ENCODE peak calls at places on chromosome 13, in seven cellular contexts. A is cardiac muscle cell; C is CD8-positive, alpha-beta T cell; E is CD4-positive, alpha-beta T cell; H is left lung; Q is glutamatergic neuron; I is lower lobe of right lung. Z is an unnamed sample.

GRCh38 chr13:44451109-44451508 is 77.5 kb downstream of the SERP2 start:
- DNase-seq in A (no peak), C (no peak), H (no peak), I (no peak), E (no peak), Q (no peak), Z (no peak)

GRCh38 chr13:103812966-103813365 is 746.7 kb upstream of the SLC10A2 start:
- DNase-seq in H (no peak), Q (no peak), A (no peak), C (no peak), E (no peak), I (no peak), Z (no peak)

GRCh38 chr13:98083507-98083906 is 59.4 kb upstream of the FARP1 start:
- DNase-seq in E (no peak), C (no peak), A (no peak), H (no peak), Q (no peak), I (no peak), Z (no peak)

GRCh38 chr13:45416521-45417125 is 1.6 kb downstream of the SLC25A30 start:
- DNase-seq in E (no peak), A (no peak), H (no peak), I (no peak), C (no peak), Q (no peak), Z (no peak)

GRCh38 chr13:95607363-95607762 is 37.1 kb downstream of the DZIP1 start:
- DNase-seq in I (no peak), A (no peak), Q (no peak), H (no peak), C (no peak), E (no peak), Z (peak; percentile 48)

GRCh38 chr13:30739646-30740642 is 4.6 kb downstream of the ALOX5AP start:
- DNase-seq in A (no peak), E (peak; percentile 54), I (no peak), Q (no peak), C (peak; percentile 62), H (no peak), Z (peak; percentile 81)

GRCh38 chr13:57631607-57632275 is at the start of gene PCDH17:
- DNase-seq in I (no peak), H (peak; percentile 72), A (peak; percentile 69), Q (peak; percentile 50), C (no peak), E (no peak), Z (peak; percentile 37)

GRCh38 chr13:76992548-76993001 is 694 bp downstream of the CLN5 start:
- DNase-seq in C (peak; percentile 31), Q (peak; percentile 16), H (no peak), I (no peak), E (peak; percentile 37), A (peak; percentile 24), Z (no peak)

GRCh38 chr13:73870970-73871935 is 263.0 kb downstream of the KLF12 start:
- DNase-seq in Q (no peak), H (no peak), A (no peak), I (no peak), E (no peak), C (peak; percentile 35), Z (no peak)

GRCh38 chr13:26471807-26472206 is 85.7 kb upstream of the WASF3 start:
- DNase-seq in I (no peak), A (no peak), C (no peak), E (no peak), Q (no peak), H (no peak), Z (no peak)

GRCh38 chr13:36712785-36713184 is 39.0 kb downstream of the SERTM1 start:
- DNase-seq in I (no peak), E (no peak), C (no peak), H (no peak), Q (no peak), A (no peak), Z (no peak)

GRCh38 chr13:93847162-93847561 is 620.6 kb downstream of the GPC6 start:
- DNase-seq in C (no peak), Q (no peak), I (no peak), A (no peak), H (no peak), E (no peak), Z (peak; percentile 47)

GRCh38 chr13:44276061-44276460 is 97.6 kb upstream of the SERP2 start:
- DNase-seq in C (no peak), I (no peak), Q (no peak), E (no peak), A (no peak), H (no peak), Z (no peak)

GRCh38 chr13:74162135-74162534 is 27.9 kb upstream of the KLF12 start:
- DNase-seq in Q (no peak), H (no peak), I (no peak), E (no peak), A (no peak), C (no peak), Z (no peak)

GRCh38 chr13:36981156-36981743 is 17.9 kb downstream of the ALG5 start:
- DNase-seq in E (no peak), A (peak; percentile 52), C (no peak), I (no peak), Q (no peak), H (no peak), Z (peak; percentile 30)

GRCh38 chr13:21710163-21710562 is 39.3 kb downstream of the FGF9 start:
- DNase-seq in A (no peak), C (no peak), Q (no peak), I (no peak), E (no peak), H (no peak), Z (no peak)

GRCh38 chr13:32253911-32254399 is 61.2 kb downstream of the ZAR1L start:
- DNase-seq in I (no peak), A (no peak), H (no peak), Q (no peak), E (no peak), C (no peak), Z (no peak)

GRCh38 chr13:103277099-103277498 is 210.9 kb upstream of the SLC10A2 start:
- DNase-seq in A (no peak), Q (no peak), I (no peak), C (no peak), H (no peak), E (no peak), Z (no peak)

GRCh38 chr13:26529441-26529840 is 28.0 kb upstream of the WASF3 start:
- DNase-seq in C (no peak), A (peak; percentile 74), H (no peak), E (no peak), I (no peak), Q (no peak), Z (peak; percentile 39)

GRCh38 chr13:32828711-32829110 is 187.5 kb upstream of the KL start:
- DNase-seq in H (no peak), C (no peak), I (no peak), E (no peak), A (no peak), Q (no peak), Z (no peak)

DNA sequence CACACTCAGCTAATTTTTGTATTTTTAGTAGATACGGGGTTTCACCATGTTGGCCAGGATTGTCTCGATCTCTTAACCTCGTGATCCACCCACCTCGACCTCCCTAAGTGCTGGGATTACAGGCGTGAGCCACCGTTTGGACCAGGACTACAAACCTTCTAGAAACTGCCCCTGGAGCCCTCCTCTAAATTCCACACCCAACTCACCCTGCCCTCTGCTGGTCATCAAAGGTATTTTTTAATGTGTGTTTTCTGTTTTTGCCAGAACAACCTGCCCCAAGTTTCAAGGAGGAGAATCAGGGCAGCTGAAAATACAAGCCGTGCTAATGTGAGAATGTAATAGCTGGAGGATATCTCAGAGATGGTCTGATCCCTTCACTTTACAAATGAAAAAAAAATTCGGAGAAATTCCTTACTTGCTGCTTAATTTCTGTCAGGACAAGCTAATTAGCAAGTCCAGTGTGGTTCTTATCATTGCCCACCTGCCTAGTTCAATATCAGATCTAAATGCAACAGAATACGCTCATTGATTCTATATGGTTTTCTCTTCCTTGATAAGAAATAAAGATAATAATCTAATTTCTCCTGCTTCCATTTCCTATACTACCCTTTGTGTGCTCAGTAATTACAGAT is 4.1 kb downstream of the ATP8A2 start:
- DNase-seq in I (no peak), H (no peak), A (peak; percentile 59), E (no peak), C (no peak), Q (peak; percentile 29), Z (peak; percentile 46)
- TF ChIP-seq CTCF in I (peak; percentile 64), H (peak; percentile 60), A (peak; percentile 66), E (peak; percentile 74), C (peak; percentile 67), Q (peak; percentile 96), Z (peak; percentile 78)

GRCh38 chr13:109783447-109783814 is 3.0 kb downstream of the IRS2 start:
- DNase-seq in H (no peak), E (peak; percentile 39), Q (peak; percentile 62), A (no peak), I (no peak), C (no peak), Z (no peak)

GRCh38 chr13:109783815-109784589 is 2.4 kb downstream of the IRS2 start:
- DNase-seq in H (peak; percentile 81), Q (peak; percentile 41), E (no peak), I (peak; percentile 51), A (no peak), C (no peak), Z (no peak)

GRCh38 chr13:109785892-109786450 is 412 bp downstream of the IRS2 start:
- DNase-seq in C (no peak), Q (peak; percentile 47), H (peak; percentile 88), I (peak; percentile 61), A (no peak), E (no peak), Z (no peak)

GRCh38 chr13:109785141-109785891 is 1.1 kb downstream of the IRS2 start:
- DNase-seq in Q (peak; percentile 62), I (peak; percentile 79), H (peak; percentile 89), C (peak; percentile 53), E (peak; percentile 59), A (peak; percentile 76), Z (no peak)

GRCh38 chr13:109784590-109785140 is 1.7 kb downstream of the IRS2 start:
- DNase-seq in H (peak; percentile 97), E (peak; percentile 73), A (peak; percentile 89), I (peak; percentile 85), C (peak; percentile 48), Q (peak; percentile 92), Z (no peak)
- TF ChIP-seq CTCF in H (peak; percentile 53), E (no peak), A (peak; percentile 16), I (peak; percentile 45), C (peak; percentile 36), Q (peak; percentile 72), Z (peak; percentile 83)

GRCh38 chr13:113187263-113187669 is 21.2 kb downstream of the PCID2 start:
- DNase-seq in E (no peak), H (peak; percentile 89), Q (peak; percentile 48), C (no peak), I (no peak), A (no peak), Z (peak; percentile 97)
- TF ChIP-seq CTCF in E (no peak), H (no peak), Q (no peak), C (no peak), I (no peak), A (peak; percentile 9), Z (no peak)

DNA sequence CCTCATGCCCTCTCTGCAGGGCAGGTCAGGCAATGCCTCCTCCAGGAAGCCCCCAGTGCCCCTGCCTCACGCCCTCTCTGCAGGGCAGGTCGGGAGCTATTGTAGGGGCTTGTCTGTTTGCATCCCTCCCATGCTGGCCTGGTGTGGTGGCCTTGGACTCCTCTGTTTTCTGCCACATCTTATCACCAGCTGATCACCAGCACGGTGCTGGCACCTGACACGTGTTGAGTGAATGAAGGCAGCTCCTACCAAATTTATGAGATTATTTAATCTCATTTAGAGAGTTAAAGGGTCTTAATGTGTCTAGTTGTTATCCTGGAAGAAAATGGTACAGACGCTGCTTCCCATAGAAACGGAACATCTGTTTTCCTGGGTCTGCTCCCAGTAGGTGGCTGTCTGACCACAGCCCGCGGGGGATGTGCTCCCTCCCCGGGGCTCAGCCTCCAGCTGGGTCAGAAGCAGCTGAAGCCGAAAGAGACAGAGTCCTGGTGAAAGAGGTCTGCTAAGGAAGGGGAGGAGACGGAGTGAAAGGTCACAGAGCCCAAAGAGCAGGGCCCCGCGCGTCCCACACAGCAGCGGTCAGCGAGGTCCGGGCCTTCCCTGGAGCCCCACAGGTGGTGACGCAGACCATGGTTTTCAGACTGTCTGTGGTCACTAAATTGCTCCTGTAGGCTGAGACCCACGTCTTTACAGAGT is 51.7 kb upstream of the C13orf46 start:
- DNase-seq in E (no peak), H (peak; percentile 61), C (no peak), I (no peak), Q (peak; percentile 30), A (peak; percentile 21), Z (no peak)
- TF ChIP-seq CTCF in E (no peak), H (no peak), C (no peak), I (no peak), Q (no peak), A (peak; percentile 40), Z (no peak)

Z was measured in RWPE1.